ENCODE peak calls at places on chromosomes 5 and 9, in nine cellular contexts. One of them, this sample, is unnamed.

GRCh38 chr5:73030995-73031394 is 75.2 kb downstream of the FCHO2 start:
- DNase-seq in WTC11: no peak
- DNase-seq in cardiac muscle cell: peak
- DNase-seq in astrocyte of the cerebellum: peak
- DNase-seq in AG04450: peak
- DNase-seq in body of pancreas: no peak
- DNase-seq in omental fat pad: no peak
- DNase-seq in RWPE2: no peak
- DNase-seq in activated B cell treated with CpG ODN at 0.5 μM for 24 hours: no peak
- DNase-seq in this sample: no peak

GRCh38 chr9:6905850-6906375 is 148.1 kb downstream of the KDM4C start:
- DNase-seq in WTC11: no peak
- DNase-seq in cardiac muscle cell: no peak
- DNase-seq in astrocyte of the cerebellum: no peak
- DNase-seq in AG04450: no peak
- DNase-seq in body of pancreas: no peak
- DNase-seq in omental fat pad: no peak
- DNase-seq in RWPE2: no peak
- DNase-seq in activated B cell treated with CpG ODN at 0.5 μM for 24 hours: no peak
- DNase-seq in this sample: no peak

GRCh38 chr5:170293273-170293672 is 4.3 kb downstream of the LCP2 start:
- DNase-seq in WTC11: no peak
- DNase-seq in cardiac muscle cell: no peak
- DNase-seq in astrocyte of the cerebellum: no peak
- DNase-seq in AG04450: no peak
- DNase-seq in body of pancreas: no peak
- DNase-seq in omental fat pad: no peak
- DNase-seq in RWPE2: no peak
- DNase-seq in activated B cell treated with CpG ODN at 0.5 μM for 24 hours: peak
- DNase-seq in this sample: no peak

GRCh38 chr9:21970800-21971620 is 23.2 kb downstream of the CDKN2A start:
- DNase-seq in WTC11: no peak
- DNase-seq in cardiac muscle cell: no peak
- DNase-seq in astrocyte of the cerebellum: no peak
- DNase-seq in AG04450: no peak
- DNase-seq in body of pancreas: no peak
- DNase-seq in omental fat pad: no peak
- DNase-seq in RWPE2: no peak
- DNase-seq in activated B cell treated with CpG ODN at 0.5 μM for 24 hours: no peak
- DNase-seq in this sample: no peak

GRCh38 chr5:116579139-116579538 is 4.5 kb upstream of the SEMA6A start:
- DNase-seq in WTC11: no peak
- DNase-seq in cardiac muscle cell: no peak
- DNase-seq in astrocyte of the cerebellum: no peak
- DNase-seq in AG04450: no peak
- DNase-seq in body of pancreas: no peak
- DNase-seq in omental fat pad: no peak
- DNase-seq in RWPE2: no peak
- DNase-seq in activated B cell treated with CpG ODN at 0.5 μM for 24 hours: no peak
- DNase-seq in this sample: no peak

GRCh38 chr5:145848854-145849253 is 13.7 kb upstream of the PRELID2 start:
- DNase-seq in WTC11: no peak
- DNase-seq in cardiac muscle cell: no peak
- DNase-seq in astrocyte of the cerebellum: no peak
- DNase-seq in AG04450: no peak
- DNase-seq in body of pancreas: no peak
- DNase-seq in omental fat pad: no peak
- DNase-seq in RWPE2: no peak
- DNase-seq in activated B cell treated with CpG ODN at 0.5 μM for 24 hours: no peak
- DNase-seq in this sample: no peak

GRCh38 chr9:134301387-134302129 is 24.7 kb upstream of the RXRA start:
- DNase-seq in WTC11: no peak
- DNase-seq in cardiac muscle cell: no peak
- DNase-seq in astrocyte of the cerebellum: no peak
- DNase-seq in AG04450: no peak
- DNase-seq in body of pancreas: no peak
- DNase-seq in omental fat pad: no peak
- DNase-seq in RWPE2: no peak
- DNase-seq in activated B cell treated with CpG ODN at 0.5 μM for 24 hours: no peak
- DNase-seq in this sample: no peak

GRCh38 chr5:137084016-137084415 is 415.1 kb downstream of the SPOCK1 start:
- DNase-seq in WTC11: no peak
- DNase-seq in cardiac muscle cell: no peak
- DNase-seq in astrocyte of the cerebellum: no peak
- DNase-seq in AG04450: no peak
- DNase-seq in body of pancreas: no peak
- DNase-seq in omental fat pad: no peak
- DNase-seq in RWPE2: no peak
- DNase-seq in activated B cell treated with CpG ODN at 0.5 μM for 24 hours: no peak
- DNase-seq in this sample: no peak

GRCh38 chr5:95996904-95997751 is 35.5 kb upstream of the ELL2 start:
- DNase-seq in WTC11: no peak
- DNase-seq in cardiac muscle cell: no peak
- DNase-seq in astrocyte of the cerebellum: no peak
- DNase-seq in AG04450: no peak
- DNase-seq in body of pancreas: no peak
- DNase-seq in omental fat pad: no peak
- DNase-seq in RWPE2: no peak
- DNase-seq in activated B cell treated with CpG ODN at 0.5 μM for 24 hours: no peak
- DNase-seq in this sample: no peak

GRCh38 chr9:18543406-18543965 is 69.5 kb downstream of the ADAMTSL1 start:
- DNase-seq in WTC11: no peak
- DNase-seq in cardiac muscle cell: peak
- DNase-seq in astrocyte of the cerebellum: peak
- DNase-seq in AG04450: peak
- DNase-seq in body of pancreas: no peak
- DNase-seq in omental fat pad: no peak
- DNase-seq in RWPE2: no peak
- DNase-seq in activated B cell treated with CpG ODN at 0.5 μM for 24 hours: no peak
- DNase-seq in this sample: no peak

DNA sequence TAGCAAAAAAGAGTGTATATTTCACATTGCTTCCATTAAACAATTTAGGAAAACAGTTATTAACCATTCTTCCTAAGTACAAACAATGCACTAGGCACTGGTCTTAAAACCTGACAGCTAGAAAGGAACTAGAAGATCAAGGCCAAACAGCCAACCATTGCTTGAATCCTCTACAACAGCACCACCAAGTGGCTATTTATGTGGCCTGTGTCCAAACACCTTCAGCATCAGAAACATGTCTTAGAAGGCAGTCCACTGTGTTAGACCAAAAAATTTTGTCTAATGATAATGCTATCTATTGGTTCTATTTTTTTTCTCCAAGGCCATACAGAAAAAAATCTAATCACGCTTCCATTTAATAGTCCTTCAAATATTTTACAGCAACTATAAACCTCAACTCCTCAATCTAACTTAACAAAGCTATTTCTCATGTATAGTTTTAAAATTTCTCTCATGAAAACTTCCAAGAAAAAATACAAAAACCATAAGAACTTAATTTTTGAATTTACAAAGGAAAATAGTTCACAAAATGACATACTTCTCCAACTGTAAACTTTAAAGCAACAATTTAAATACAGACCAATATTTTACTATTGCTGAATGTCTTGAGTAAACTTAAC is 36.1 kb downstream of the CAAP1 start:
- DNase-seq in WTC11: peak
- DNase-seq in cardiac muscle cell: peak
- DNase-seq in astrocyte of the cerebellum: peak
- DNase-seq in AG04450: no peak
- DNase-seq in body of pancreas: peak
- DNase-seq in omental fat pad: no peak
- DNase-seq in RWPE2: no peak
- DNase-seq in activated B cell treated with CpG ODN at 0.5 μM for 24 hours: no peak
- DNase-seq in this sample: no peak
- TF ChIP-seq CTCF in WTC11: peak
- TF ChIP-seq CTCF in cardiac muscle cell: peak
- TF ChIP-seq CTCF in astrocyte of the cerebellum: peak
- TF ChIP-seq CTCF in AG04450: peak
- TF ChIP-seq CTCF in body of pancreas: peak
- TF ChIP-seq CTCF in omental fat pad: no peak
- TF ChIP-seq CTCF in RWPE2: peak
- TF ChIP-seq CTCF in activated B cell treated with CpG ODN at 0.5 μM for 24 hours: no peak
- TF ChIP-seq CTCF in this sample: peak

DNA sequence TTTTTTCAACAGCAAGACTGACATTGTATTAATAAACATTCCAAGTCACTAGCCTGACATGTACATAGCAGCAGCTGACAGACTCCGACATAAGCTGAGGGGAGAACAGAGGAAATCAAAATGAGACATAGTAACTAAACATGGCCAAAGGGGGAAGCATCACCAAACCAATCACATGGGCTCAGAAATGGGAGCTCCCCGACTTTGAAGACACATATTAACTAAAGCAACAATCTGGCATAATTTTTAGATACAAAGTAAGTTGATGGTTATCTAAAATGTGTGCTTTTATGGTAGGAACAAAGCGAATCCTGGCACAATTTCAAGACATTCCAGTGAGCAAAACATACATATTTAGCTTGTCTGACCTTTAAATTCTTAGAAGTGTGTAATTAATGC is 156.8 kb downstream of the MAPKAP1 start:
- DNase-seq in WTC11: no peak
- DNase-seq in cardiac muscle cell: peak
- DNase-seq in astrocyte of the cerebellum: no peak
- DNase-seq in AG04450: no peak
- DNase-seq in body of pancreas: no peak
- DNase-seq in omental fat pad: no peak
- DNase-seq in RWPE2: no peak
- DNase-seq in activated B cell treated with CpG ODN at 0.5 μM for 24 hours: no peak
- DNase-seq in this sample: no peak
- TF ChIP-seq CTCF in WTC11: no peak
- TF ChIP-seq CTCF in cardiac muscle cell: no peak
- TF ChIP-seq CTCF in astrocyte of the cerebellum: no peak
- TF ChIP-seq CTCF in AG04450: peak
- TF ChIP-seq CTCF in body of pancreas: no peak
- TF ChIP-seq CTCF in omental fat pad: no peak
- TF ChIP-seq CTCF in RWPE2: no peak
- TF ChIP-seq CTCF in activated B cell treated with CpG ODN at 0.5 μM for 24 hours: no peak
- TF ChIP-seq CTCF in this sample: no peak

GRCh38 chr5:148827723-148828122 is 1.3 kb downstream of the ADRB2 start:
- DNase-seq in WTC11: no peak
- DNase-seq in cardiac muscle cell: no peak
- DNase-seq in astrocyte of the cerebellum: no peak
- DNase-seq in AG04450: no peak
- DNase-seq in body of pancreas: no peak
- DNase-seq in omental fat pad: no peak
- DNase-seq in RWPE2: no peak
- DNase-seq in activated B cell treated with CpG ODN at 0.5 μM for 24 hours: no peak
- DNase-seq in this sample: no peak

GRCh38 chr5:148830220-148830619 is 3.8 kb downstream of the ADRB2 start:
- DNase-seq in WTC11: no peak
- DNase-seq in cardiac muscle cell: no peak
- DNase-seq in astrocyte of the cerebellum: no peak
- DNase-seq in AG04450: no peak
- DNase-seq in body of pancreas: no peak
- DNase-seq in omental fat pad: no peak
- DNase-seq in RWPE2: no peak
- DNase-seq in activated B cell treated with CpG ODN at 0.5 μM for 24 hours: no peak
- DNase-seq in this sample: no peak

GRCh38 chr5:148828461-148829247 is 2.2 kb downstream of the ADRB2 start:
- DNase-seq in WTC11: no peak
- DNase-seq in cardiac muscle cell: no peak
- DNase-seq in astrocyte of the cerebellum: no peak
- DNase-seq in AG04450: no peak
- DNase-seq in body of pancreas: no peak
- DNase-seq in omental fat pad: no peak
- DNase-seq in RWPE2: no peak
- DNase-seq in activated B cell treated with CpG ODN at 0.5 μM for 24 hours: no peak
- DNase-seq in this sample: no peak

GRCh38 chr5:148829734-148830133 is 3.3 kb downstream of the ADRB2 start:
- DNase-seq in WTC11: no peak
- DNase-seq in cardiac muscle cell: no peak
- DNase-seq in astrocyte of the cerebellum: no peak
- DNase-seq in AG04450: no peak
- DNase-seq in body of pancreas: no peak
- DNase-seq in omental fat pad: no peak
- DNase-seq in RWPE2: no peak
- DNase-seq in activated B cell treated with CpG ODN at 0.5 μM for 24 hours: no peak
- DNase-seq in this sample: no peak

GRCh38 chr5:148829248-148829594 is 2.8 kb downstream of the ADRB2 start:
- DNase-seq in WTC11: no peak
- DNase-seq in cardiac muscle cell: no peak
- DNase-seq in astrocyte of the cerebellum: no peak
- DNase-seq in AG04450: no peak
- DNase-seq in body of pancreas: no peak
- DNase-seq in omental fat pad: no peak
- DNase-seq in RWPE2: no peak
- DNase-seq in activated B cell treated with CpG ODN at 0.5 μM for 24 hours: no peak
- DNase-seq in this sample: no peak
- TF ChIP-seq CTCF in WTC11: no peak
- TF ChIP-seq CTCF in cardiac muscle cell: no peak
- TF ChIP-seq CTCF in astrocyte of the cerebellum: no peak
- TF ChIP-seq CTCF in AG04450: no peak
- TF ChIP-seq CTCF in body of pancreas: no peak
- TF ChIP-seq CTCF in omental fat pad: no peak
- TF ChIP-seq CTCF in RWPE2: no peak
- TF ChIP-seq CTCF in activated B cell treated with CpG ODN at 0.5 μM for 24 hours: no peak
- TF ChIP-seq CTCF in this sample: no peak

GRCh38 chr9:69936427-69936826 is 107.2 kb upstream of the MAMDC2 start:
- DNase-seq in WTC11: no peak
- DNase-seq in cardiac muscle cell: peak
- DNase-seq in astrocyte of the cerebellum: no peak
- DNase-seq in AG04450: peak
- DNase-seq in body of pancreas: no peak
- DNase-seq in omental fat pad: no peak
- DNase-seq in RWPE2: no peak
- DNase-seq in activated B cell treated with CpG ODN at 0.5 μM for 24 hours: no peak
- DNase-seq in this sample: no peak

GRCh38 chr9:69937358-69937757 is 106.3 kb upstream of the MAMDC2 start:
- DNase-seq in WTC11: no peak
- DNase-seq in cardiac muscle cell: no peak
- DNase-seq in astrocyte of the cerebellum: no peak
- DNase-seq in AG04450: no peak
- DNase-seq in body of pancreas: no peak
- DNase-seq in omental fat pad: no peak
- DNase-seq in RWPE2: no peak
- DNase-seq in activated B cell treated with CpG ODN at 0.5 μM for 24 hours: no peak
- DNase-seq in this sample: no peak

GRCh38 chr9:69931340-69931739 is 110.7 kb downstream of the CFAP95 start:
- DNase-seq in WTC11: no peak
- DNase-seq in cardiac muscle cell: peak
- DNase-seq in astrocyte of the cerebellum: no peak
- DNase-seq in AG04450: no peak
- DNase-seq in body of pancreas: no peak
- DNase-seq in omental fat pad: no peak
- DNase-seq in RWPE2: no peak
- DNase-seq in activated B cell treated with CpG ODN at 0.5 μM for 24 hours: no peak
- DNase-seq in this sample: no peak

GRCh38 chr9:69933445-69933844 is 110.2 kb upstream of the MAMDC2 start:
- DNase-seq in WTC11: no peak
- DNase-seq in cardiac muscle cell: no peak
- DNase-seq in astrocyte of the cerebellum: no peak
- DNase-seq in AG04450: no peak
- DNase-seq in body of pancreas: no peak
- DNase-seq in omental fat pad: no peak
- DNase-seq in RWPE2: no peak
- DNase-seq in activated B cell treated with CpG ODN at 0.5 μM for 24 hours: no peak
- DNase-seq in this sample: no peak

DNA sequence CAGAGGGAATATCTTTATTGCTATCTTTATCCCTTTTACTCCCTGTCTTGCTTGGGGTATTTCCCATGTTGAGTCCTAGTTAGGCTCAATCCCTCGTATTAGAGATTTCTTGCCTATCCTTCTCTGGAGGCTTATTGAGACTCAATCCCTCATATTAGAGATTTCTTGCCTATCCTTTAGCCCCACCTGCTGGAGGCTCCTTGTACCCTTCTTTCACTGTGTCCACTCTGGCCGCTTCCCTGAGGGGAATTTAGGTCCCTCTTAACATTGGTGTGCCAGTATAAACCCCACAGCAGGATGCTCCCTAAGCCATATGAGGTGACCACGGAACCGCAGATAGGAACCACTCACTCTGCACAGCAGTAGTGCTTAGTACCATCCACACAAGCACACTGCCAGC is 110.7 kb upstream of the MAMDC2 start:
- DNase-seq in WTC11: peak
- DNase-seq in cardiac muscle cell: peak
- DNase-seq in astrocyte of the cerebellum: no peak
- DNase-seq in AG04450: no peak
- DNase-seq in body of pancreas: peak
- DNase-seq in omental fat pad: no peak
- DNase-seq in RWPE2: no peak
- DNase-seq in activated B cell treated with CpG ODN at 0.5 μM for 24 hours: no peak
- DNase-seq in this sample: no peak
- TF ChIP-seq CTCF in WTC11: peak
- TF ChIP-seq CTCF in cardiac muscle cell: peak
- TF ChIP-seq CTCF in astrocyte of the cerebellum: no peak
- TF ChIP-seq CTCF in AG04450: peak
- TF ChIP-seq CTCF in body of pancreas: no peak
- TF ChIP-seq CTCF in omental fat pad: no peak
- TF ChIP-seq CTCF in RWPE2: no peak
- TF ChIP-seq CTCF in activated B cell treated with CpG ODN at 0.5 μM for 24 hours: no peak
- TF ChIP-seq CTCF in this sample: no peak

This sample was measured in osteocyte.